ENCODE peak calls at places on chromosomes 7 and 10, in six cellular contexts. One of them, this sample, is unnamed.

GRCh38 chr7:158970132-158970531 is 113.8 kb downstream of the DYNC2I1 start:
- DNase-seq in prostate gland: no peak
- DNase-seq in GM12891: no peak
- DNase-seq in HCT116: no peak
- DNase-seq in HepG2: no peak
- DNase-seq in stomach: no peak
- DNase-seq in this sample: no peak

GRCh38 chr10:109426987-109427386 is 496.3 kb downstream of the XPNPEP1 start:
- DNase-seq in HepG2: no peak
- DNase-seq in GM12891: no peak
- DNase-seq in HCT116: no peak
- DNase-seq in prostate gland: no peak
- DNase-seq in stomach: no peak
- DNase-seq in this sample: no peak

GRCh38 chr7:880450-880849 is 4.1 kb downstream of the GET4 start:
- DNase-seq in stomach: no peak
- DNase-seq in HCT116: no peak
- DNase-seq in GM12891: no peak
- DNase-seq in HepG2: no peak
- DNase-seq in prostate gland: no peak
- DNase-seq in this sample: no peak

GRCh38 chr10:31147220-31147608 is 115.5 kb upstream of the ZNF438 start:
- DNase-seq in GM12891: no peak
- DNase-seq in HepG2: no peak
- DNase-seq in prostate gland: no peak
- DNase-seq in HCT116: peak
- DNase-seq in stomach: no peak
- DNase-seq in this sample: no peak

GRCh38 chr7:22665816-22666375 is 61.1 kb upstream of the IL6 start:
- DNase-seq in HepG2: no peak
- DNase-seq in GM12891: no peak
- DNase-seq in HCT116: no peak
- DNase-seq in prostate gland: no peak
- DNase-seq in stomach: no peak
- DNase-seq in this sample: no peak

GRCh38 chr7:47430422-47430821 is 151.5 kb downstream of the TNS3 start:
- DNase-seq in stomach: no peak
- DNase-seq in HCT116: no peak
- DNase-seq in HepG2: no peak
- DNase-seq in prostate gland: no peak
- DNase-seq in GM12891: no peak
- DNase-seq in this sample: no peak

GRCh38 chr10:132158810-132159209 is 27.9 kb upstream of the DPYSL4 start:
- DNase-seq in stomach: no peak
- DNase-seq in HepG2: no peak
- DNase-seq in GM12891: no peak
- DNase-seq in prostate gland: no peak
- DNase-seq in HCT116: no peak
- DNase-seq in this sample: no peak

GRCh38 chr7:43942997-43943701 is 16.9 kb downstream of the UBE2D4 start:
- DNase-seq in HepG2: no peak
- DNase-seq in stomach: peak
- DNase-seq in HCT116: no peak
- DNase-seq in GM12891: no peak
- DNase-seq in prostate gland: no peak
- DNase-seq in this sample: no peak

GRCh38 chr10:95306851-95307250 is 16.0 kb upstream of the PDLIM1 start:
- DNase-seq in GM12891: no peak
- DNase-seq in prostate gland: no peak
- DNase-seq in HepG2: no peak
- DNase-seq in stomach: no peak
- DNase-seq in HCT116: no peak
- DNase-seq in this sample: no peak

GRCh38 chr7:123682690-123683089 is 27.0 kb downstream of the LMOD2 start:
- DNase-seq in HepG2: peak
- DNase-seq in stomach: no peak
- DNase-seq in prostate gland: peak
- DNase-seq in GM12891: no peak
- DNase-seq in HCT116: peak
- DNase-seq in this sample: no peak

GRCh38 chr10:88038268-88038667 is 174.8 kb downstream of the PTEN start:
- DNase-seq in prostate gland: no peak
- DNase-seq in HepG2: no peak
- DNase-seq in stomach: no peak
- DNase-seq in HCT116: no peak
- DNase-seq in GM12891: no peak
- DNase-seq in this sample: no peak

GRCh38 chr7:105880571-105881330 is 4.4 kb upstream of the ATXN7L1 start:
- DNase-seq in stomach: peak
- DNase-seq in GM12891: no peak
- DNase-seq in prostate gland: no peak
- DNase-seq in HepG2: no peak
- DNase-seq in HCT116: no peak
- DNase-seq in this sample: no peak

GRCh38 chr10:75400163-75400768 is 1.3 kb downstream of the ZNF503 start:
- DNase-seq in HCT116: no peak
- DNase-seq in HepG2: no peak
- DNase-seq in stomach: no peak
- DNase-seq in GM12891: peak
- DNase-seq in prostate gland: no peak
- DNase-seq in this sample: no peak

GRCh38 chr10:71061472-71061871 is 150.9 kb upstream of the UNC5B start:
- DNase-seq in GM12891: no peak
- DNase-seq in prostate gland: no peak
- DNase-seq in stomach: no peak
- DNase-seq in HCT116: no peak
- DNase-seq in HepG2: no peak
- DNase-seq in this sample: no peak

GRCh38 chr7:47497367-47498096 is 84.4 kb downstream of the TNS3 start:
- DNase-seq in HepG2: no peak
- DNase-seq in stomach: no peak
- DNase-seq in GM12891: peak
- DNase-seq in HCT116: no peak
- DNase-seq in prostate gland: no peak
- DNase-seq in this sample: peak

GRCh38 chr10:74036474-74036873 is 38.6 kb downstream of the VCL start:
- DNase-seq in HepG2: no peak
- DNase-seq in GM12891: no peak
- DNase-seq in stomach: no peak
- DNase-seq in HCT116: no peak
- DNase-seq in prostate gland: no peak
- DNase-seq in this sample: no peak

GRCh38 chr10:12487366-12487765 is 138.0 kb downstream of the CAMK1D start:
- DNase-seq in GM12891: no peak
- DNase-seq in prostate gland: no peak
- DNase-seq in HCT116: no peak
- DNase-seq in stomach: no peak
- DNase-seq in HepG2: no peak
- DNase-seq in this sample: no peak

GRCh38 chr7:84194484-84195260 is at the start of gene SEMA3A:
- DNase-seq in GM12891: no peak
- DNase-seq in HCT116: peak
- DNase-seq in stomach: no peak
- DNase-seq in prostate gland: peak
- DNase-seq in HepG2: peak
- DNase-seq in this sample: no peak

GRCh38 chr7:152341914-152342236 is 93.9 kb downstream of the KMT2C start:
- DNase-seq in HCT116: no peak
- DNase-seq in HepG2: no peak
- DNase-seq in GM12891: no peak
- DNase-seq in prostate gland: no peak
- DNase-seq in stomach: no peak
- DNase-seq in this sample: no peak

GRCh38 chr10:97498841-97499560 is at the start of gene UBTD1:
- DNase-seq in GM12891: no peak
- DNase-seq in HepG2: peak
- DNase-seq in HCT116: no peak
- DNase-seq in prostate gland: peak
- DNase-seq in stomach: peak
- DNase-seq in this sample: no peak
- TF ChIP-seq POLR2A in GM12891: no peak
- TF ChIP-seq POLR2A in HepG2: no peak
- TF ChIP-seq POLR2A in HCT116: no peak
- TF ChIP-seq POLR2A in prostate gland: peak
- TF ChIP-seq POLR2A in stomach: no peak
- TF ChIP-seq POLR2A in this sample: no peak

DNA sequence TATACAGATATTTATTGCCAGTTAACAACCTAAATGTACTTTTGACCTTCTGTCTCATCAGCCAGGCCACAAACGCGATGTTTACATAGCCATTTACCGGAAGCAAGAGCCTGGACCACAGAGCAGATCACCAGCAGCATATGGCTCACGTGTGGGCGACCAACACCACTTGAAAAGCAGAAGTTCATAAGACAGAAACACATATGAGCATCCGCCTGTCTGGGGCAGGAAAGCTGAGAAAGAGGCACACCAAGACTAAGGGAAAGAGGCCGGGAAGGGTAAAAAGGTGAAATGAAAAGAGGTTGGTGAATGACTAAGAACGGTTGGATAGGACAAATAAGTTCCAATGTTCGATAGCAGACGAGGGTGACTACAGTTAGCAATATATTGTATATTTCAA is 1.3 kb downstream of the ABCB1 start:
- DNase-seq in GM12891: peak
- DNase-seq in prostate gland: no peak
- DNase-seq in HepG2: peak
- DNase-seq in HCT116: no peak
- DNase-seq in stomach: peak
- DNase-seq in this sample: peak
- TF ChIP-seq POLR2AphosphoS5 in GM12891: no peak
- TF ChIP-seq POLR2AphosphoS5 in prostate gland: no peak
- TF ChIP-seq POLR2AphosphoS5 in HepG2: no peak
- TF ChIP-seq POLR2AphosphoS5 in HCT116: no peak
- TF ChIP-seq POLR2AphosphoS5 in stomach: peak
- TF ChIP-seq POLR2AphosphoS5 in this sample: no peak

GRCh38 chr10:77319557-77319956 is 318.1 kb downstream of the KCNMA1 start:
- DNase-seq in stomach: no peak
- DNase-seq in GM12891: no peak
- DNase-seq in HCT116: no peak
- DNase-seq in HepG2: no peak
- DNase-seq in prostate gland: no peak
- DNase-seq in this sample: no peak
- TF ChIP-seq POLR2A in stomach: no peak
- TF ChIP-seq POLR2A in GM12891: no peak
- TF ChIP-seq POLR2A in HCT116: no peak
- TF ChIP-seq POLR2A in HepG2: no peak
- TF ChIP-seq POLR2A in prostate gland: no peak
- TF ChIP-seq POLR2A in this sample: no peak

DNA sequence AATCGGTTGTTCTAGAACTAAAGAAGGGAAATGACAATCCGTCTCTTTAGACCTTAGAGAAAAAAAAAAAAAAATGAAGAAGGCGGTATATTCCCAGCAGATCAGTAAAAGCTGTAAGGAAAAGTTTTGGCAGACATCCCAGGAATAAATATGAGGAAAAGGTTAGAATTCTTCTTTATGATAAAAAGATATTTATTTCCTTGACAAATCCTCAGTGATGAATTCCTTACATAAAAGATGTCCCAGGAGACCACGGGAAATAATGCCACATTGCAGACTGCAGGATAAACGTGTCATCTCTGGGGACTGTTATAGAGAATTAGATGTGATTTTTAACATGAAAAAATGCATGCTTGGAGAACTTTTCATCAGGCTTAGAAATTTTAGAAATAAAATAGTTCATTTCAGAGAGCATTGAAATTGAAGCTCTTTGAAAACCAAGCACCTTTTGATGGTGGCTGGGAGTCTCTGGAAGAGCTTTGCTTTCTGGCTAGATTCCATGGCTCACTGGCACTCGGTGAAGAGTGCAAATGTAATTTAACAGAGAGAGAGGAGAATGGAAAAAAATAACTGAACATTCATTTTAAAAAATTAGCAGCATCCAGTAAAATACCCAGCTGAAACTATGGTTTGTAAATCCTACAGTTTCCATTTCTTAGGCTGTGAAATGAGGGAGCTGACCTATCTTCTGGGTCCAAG is 98.2 kb downstream of the PRPF18 start:
- DNase-seq in stomach: no peak
- DNase-seq in HCT116: no peak
- DNase-seq in GM12891: no peak
- DNase-seq in prostate gland: no peak
- DNase-seq in HepG2: no peak
- DNase-seq in this sample: no peak
- TF ChIP-seq POLR2AphosphoS5 in stomach: no peak
- TF ChIP-seq POLR2AphosphoS5 in HCT116: no peak
- TF ChIP-seq POLR2AphosphoS5 in GM12891: no peak
- TF ChIP-seq POLR2AphosphoS5 in prostate gland: no peak
- TF ChIP-seq POLR2AphosphoS5 in HepG2: no peak
- TF ChIP-seq POLR2AphosphoS5 in this sample: no peak

DNA sequence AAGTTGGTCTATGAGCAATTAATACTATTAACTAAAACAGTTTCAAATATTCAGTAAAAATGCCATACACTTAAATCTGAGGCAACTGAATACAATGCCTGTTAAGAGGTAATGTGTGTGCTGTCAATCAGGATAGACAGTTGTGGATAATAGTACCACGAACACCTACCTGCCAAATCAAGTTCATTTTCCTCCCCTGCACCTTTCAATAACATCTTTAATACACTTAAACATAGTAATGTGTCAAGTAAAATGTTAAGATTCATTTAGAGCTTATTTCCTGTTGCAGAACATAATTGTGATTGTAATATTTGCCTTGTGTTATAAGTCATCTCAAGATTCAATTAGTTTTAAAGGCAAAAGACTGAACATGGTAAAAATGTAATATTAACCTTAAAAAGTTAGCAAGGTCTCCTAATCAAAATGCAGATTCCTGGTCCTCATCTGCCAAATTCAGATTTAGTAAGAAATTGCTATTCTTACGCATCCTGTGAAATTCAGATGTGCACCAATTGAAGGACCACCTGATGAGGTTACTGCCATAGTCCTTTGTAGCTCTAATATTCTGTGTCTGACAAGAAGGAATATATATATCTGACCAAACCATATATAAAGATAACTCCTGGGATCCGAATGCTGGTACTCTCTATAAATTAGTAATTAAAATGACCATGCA is 37.1 kb downstream of the COL1A2 start:
- DNase-seq in stomach: no peak
- DNase-seq in HepG2: no peak
- DNase-seq in prostate gland: no peak
- DNase-seq in GM12891: no peak
- DNase-seq in HCT116: no peak
- DNase-seq in this sample: no peak
- TF ChIP-seq POLR2A in stomach: no peak
- TF ChIP-seq POLR2A in HepG2: no peak
- TF ChIP-seq POLR2A in prostate gland: no peak
- TF ChIP-seq POLR2A in GM12891: no peak
- TF ChIP-seq POLR2A in HCT116: no peak
- TF ChIP-seq POLR2A in this sample: no peak

DNA sequence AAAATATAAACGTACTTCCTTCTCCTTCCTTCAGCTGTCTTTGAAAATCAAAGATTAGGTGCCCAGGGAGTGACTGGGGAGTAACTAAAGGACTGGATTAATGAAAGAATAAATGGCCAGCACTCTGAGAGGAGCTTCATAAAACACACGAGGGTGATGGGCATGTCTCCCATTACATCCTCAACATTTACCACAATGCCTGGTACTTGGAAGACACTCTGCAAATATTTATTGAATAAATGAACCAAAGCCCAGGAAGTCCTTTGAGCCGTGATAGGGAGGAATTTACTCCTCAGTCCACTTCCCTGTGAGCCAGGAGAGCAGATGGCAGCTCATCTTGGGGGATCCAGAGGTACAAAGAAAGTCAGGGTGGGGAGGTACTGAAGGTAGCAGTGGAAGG is 96.3 kb downstream of the RAB11FIP2 start:
- DNase-seq in stomach: no peak
- DNase-seq in HCT116: no peak
- DNase-seq in HepG2: no peak
- DNase-seq in prostate gland: no peak
- DNase-seq in GM12891: no peak
- DNase-seq in this sample: no peak
- TF ChIP-seq POLR2AphosphoS5 in stomach: no peak
- TF ChIP-seq POLR2AphosphoS5 in HCT116: no peak
- TF ChIP-seq POLR2AphosphoS5 in HepG2: no peak
- TF ChIP-seq POLR2AphosphoS5 in prostate gland: peak
- TF ChIP-seq POLR2AphosphoS5 in GM12891: no peak
- TF ChIP-seq POLR2AphosphoS5 in this sample: no peak

This sample was measured in GM12892.